ENCODE peak calls at places on chromosomes 12 and 14, in nine cellular contexts. P is naive B cell; L is activated T-helper 1 cell treated with anti-CD3 and anti-CD28 coated beads, Interleukin-12 subunit alpha, Interleukin-12 subunit beta, Interleukin-2, Interleukin-4 antibody, amounts not matched to agents 30 ng/mL and 10 ng/mL and 1 ng/mL, durations not matched to agents 14 hours and 24 hours and 36 hours; I is activated CD8-positive, alpha-beta memory T cell treated with anti-CD3 and anti-CD28 coated beads for 1 hour; B is upper lobe of left lung; T is COR-L47; V is CD4-positive, alpha-beta T cell; U is SW 1271; F is pulmonary artery endothelial cell. C is an unnamed sample.

GRCh38 chr14:54818201-54819133 is 84.2 kb downstream of the GCH1 start:
- DNase-seq in P (no peak), L (no peak), I (no peak), B (no peak), T (peak), V (no peak), U (no peak), F (no peak), C (no peak)

GRCh38 chr12:1829306-1829900 is 9.0 kb downstream of the LRTM2 start:
- DNase-seq in P (no peak), L (no peak), I (no peak), B (no peak), T (no peak), V (no peak), U (no peak), F (no peak), C (no peak)

GRCh38 chr12:52250048-52250990 is 17.3 kb downstream of the KRT7 start:
- DNase-seq in P (no peak), L (no peak), I (no peak), B (peak), T (no peak), V (no peak), U (no peak), F (no peak), C (no peak)

GRCh38 chr12:22105542-22105941 is 59.5 kb downstream of the CMAS start:
- DNase-seq in P (no peak), L (no peak), I (no peak), B (no peak), T (no peak), V (no peak), U (no peak), F (no peak), C (no peak)

GRCh38 chr12:20451759-20452158 is 83.4 kb downstream of the PDE3A start:
- DNase-seq in P (no peak), L (no peak), I (no peak), B (no peak), T (no peak), V (no peak), U (no peak), F (no peak), C (no peak)

GRCh38 chr14:31842905-31843304 is 234.2 kb upstream of the ARHGAP5 start:
- DNase-seq in P (no peak), L (no peak), I (no peak), B (no peak), T (no peak), V (no peak), U (no peak), F (no peak), C (no peak)

GRCh38 chr14:76829016-76829365 is 2.8 kb downstream of the LRRC74A start:
- DNase-seq in P (no peak), L (no peak), I (no peak), B (peak), T (no peak), V (no peak), U (no peak), F (peak), C (no peak)

GRCh38 chr14:91367173-91368171 is 50.1 kb downstream of the CCDC88C start:
- DNase-seq in P (peak), L (peak), I (peak), B (peak), T (no peak), V (peak), U (peak), F (no peak), C (peak)

GRCh38 chr12:46722737-46723136 is 103.1 kb downstream of the SLC38A4 start:
- DNase-seq in P (no peak), L (no peak), I (no peak), B (no peak), T (no peak), V (no peak), U (no peak), F (no peak), C (no peak)

GRCh38 chr14:45253070-45253753 is at the start of gene MIS18BP1:
- DNase-seq in P (peak), L (peak), I (peak), B (peak), T (peak), V (peak), U (peak), F (peak), C (peak)

GRCh38 chr12:105843989-105844768 is 294.6 kb downstream of the NUAK1 start:
- DNase-seq in P (no peak), L (no peak), I (no peak), B (no peak), T (no peak), V (no peak), U (no peak), F (no peak), C (no peak)

GRCh38 chr14:106840258-106840657 is 1313.9 kb downstream of the TMEM121 start:
- DNase-seq in P (peak), L (no peak), I (no peak), B (no peak), T (no peak), V (no peak), U (no peak), F (no peak), C (no peak)

GRCh38 chr12:71291746-71292145 is 133.9 kb upstream of the TSPAN8 start:
- DNase-seq in P (no peak), L (no peak), I (no peak), B (no peak), T (no peak), V (no peak), U (no peak), F (no peak), C (no peak)